ENCODE peak calls at places on chromosomes 7 and 10, in six cellular contexts. One of them, this sample, is unnamed.
A peak's percentile ranks its signal among the peaks of the same experiment; 100 is the strongest.

GRCh38 chr7:27346531-27347260 is 104.1 kb downstream of the EVX1 start:
- DNase-seq in H1: no peak
- DNase-seq in adrenal gland: peak; percentile 48
- DNase-seq in effector memory CD4-positive, alpha-beta T cell: no peak
- DNase-seq in IMR-90: peak; percentile 84
- DNase-seq in transverse colon: peak; percentile 48
- DNase-seq in this sample: no peak

GRCh38 chr10:34862892-34863291 is 47.8 kb upstream of the PARD3 start:
- DNase-seq in H1: no peak
- DNase-seq in IMR-90: no peak
- DNase-seq in effector memory CD4-positive, alpha-beta T cell: no peak
- DNase-seq in adrenal gland: no peak
- DNase-seq in transverse colon: peak; percentile 48
- DNase-seq in this sample: no peak

GRCh38 chr10:22174442-22174841 is 43.4 kb downstream of the EBLN1 start:
- DNase-seq in transverse colon: no peak
- DNase-seq in effector memory CD4-positive, alpha-beta T cell: no peak
- DNase-seq in H1: no peak
- DNase-seq in IMR-90: no peak
- DNase-seq in adrenal gland: no peak
- DNase-seq in this sample: no peak

GRCh38 chr10:44792119-44792783 is 118.9 kb upstream of the TMEM72 start:
- DNase-seq in effector memory CD4-positive, alpha-beta T cell: no peak
- DNase-seq in adrenal gland: no peak
- DNase-seq in H1: no peak
- DNase-seq in IMR-90: no peak
- DNase-seq in transverse colon: no peak
- DNase-seq in this sample: no peak

GRCh38 chr7:135770139-135770710 is 21.6 kb upstream of the FAM180A start:
- DNase-seq in transverse colon: no peak
- DNase-seq in IMR-90: peak; percentile 89
- DNase-seq in H1: no peak
- DNase-seq in effector memory CD4-positive, alpha-beta T cell: no peak
- DNase-seq in adrenal gland: no peak
- DNase-seq in this sample: no peak

GRCh38 chr7:2151235-2151634 is 81.5 kb downstream of the MAD1L1 start:
- DNase-seq in H1: no peak
- DNase-seq in IMR-90: no peak
- DNase-seq in adrenal gland: no peak
- DNase-seq in effector memory CD4-positive, alpha-beta T cell: no peak
- DNase-seq in transverse colon: no peak
- DNase-seq in this sample: no peak

GRCh38 chr10:8404721-8405120 is 350.2 kb downstream of the GATA3 start:
- DNase-seq in IMR-90: no peak
- DNase-seq in H1: no peak
- DNase-seq in transverse colon: no peak
- DNase-seq in effector memory CD4-positive, alpha-beta T cell: peak; percentile 56
- DNase-seq in adrenal gland: no peak
- DNase-seq in this sample: peak; percentile 92

GRCh38 chr10:60107308-60107976 is 201.1 kb upstream of the CCDC6 start:
- DNase-seq in transverse colon: no peak
- DNase-seq in IMR-90: no peak
- DNase-seq in effector memory CD4-positive, alpha-beta T cell: no peak
- DNase-seq in H1: no peak
- DNase-seq in adrenal gland: no peak
- DNase-seq in this sample: no peak

GRCh38 chr10:28910960-28911359 is 233.6 kb downstream of the BAMBI start:
- DNase-seq in adrenal gland: no peak
- DNase-seq in IMR-90: peak; percentile 85
- DNase-seq in H1: no peak
- DNase-seq in transverse colon: no peak
- DNase-seq in effector memory CD4-positive, alpha-beta T cell: no peak
- DNase-seq in this sample: no peak

GRCh38 chr10:28135258-28135657 is 136.4 kb upstream of the ODAD2 start:
- DNase-seq in effector memory CD4-positive, alpha-beta T cell: no peak
- DNase-seq in adrenal gland: no peak
- DNase-seq in IMR-90: peak; percentile 16
- DNase-seq in H1: no peak
- DNase-seq in transverse colon: no peak
- DNase-seq in this sample: no peak

GRCh38 chr10:91298224-91298862 is 77.9 kb downstream of the PCGF5 start:
- DNase-seq in effector memory CD4-positive, alpha-beta T cell: peak; percentile 50
- DNase-seq in transverse colon: peak; percentile 71
- DNase-seq in adrenal gland: peak; percentile 78
- DNase-seq in IMR-90: peak; percentile 81
- DNase-seq in H1: peak; percentile 78
- DNase-seq in this sample: peak; percentile 80

GRCh38 chr7:48636391-48637015 is 287.8 kb upstream of the CDC14C start:
- DNase-seq in effector memory CD4-positive, alpha-beta T cell: no peak
- DNase-seq in adrenal gland: no peak
- DNase-seq in IMR-90: no peak
- DNase-seq in H1: no peak
- DNase-seq in transverse colon: no peak
- DNase-seq in this sample: no peak

GRCh38 chr10:48459270-48460147 is 145.4 kb downstream of the ARHGAP22 start:
- DNase-seq in adrenal gland: peak; percentile 10
- DNase-seq in H1: no peak
- DNase-seq in IMR-90: no peak
- DNase-seq in transverse colon: no peak
- DNase-seq in effector memory CD4-positive, alpha-beta T cell: no peak
- DNase-seq in this sample: no peak

GRCh38 chr7:5214641-5215040 is 24.6 kb downstream of the WIPI2 start:
- DNase-seq in H1: no peak
- DNase-seq in adrenal gland: no peak
- DNase-seq in IMR-90: no peak
- DNase-seq in transverse colon: no peak
- DNase-seq in effector memory CD4-positive, alpha-beta T cell: no peak
- DNase-seq in this sample: no peak

GRCh38 chr10:110209399-110209925 is 2.1 kb downstream of the MXI1 start:
- DNase-seq in H1: no peak
- DNase-seq in adrenal gland: peak; percentile 79
- DNase-seq in transverse colon: peak; percentile 71
- DNase-seq in IMR-90: peak; percentile 65
- DNase-seq in effector memory CD4-positive, alpha-beta T cell: peak; percentile 62
- DNase-seq in this sample: peak; percentile 79

GRCh38 chr7:25752169-25752568 is 399.8 kb upstream of the NFE2L3 start:
- DNase-seq in effector memory CD4-positive, alpha-beta T cell: no peak
- DNase-seq in H1: no peak
- DNase-seq in IMR-90: no peak
- DNase-seq in transverse colon: no peak
- DNase-seq in adrenal gland: no peak
- DNase-seq in this sample: no peak

GRCh38 chr10:43125274-43125845 is 12.9 kb upstream of the CSGALNACT2 start:
- DNase-seq in H1: no peak
- DNase-seq in transverse colon: no peak
- DNase-seq in IMR-90: no peak
- DNase-seq in adrenal gland: peak; percentile 1
- DNase-seq in effector memory CD4-positive, alpha-beta T cell: no peak
- DNase-seq in this sample: no peak

GRCh38 chr10:43125881-43126731 is 12.1 kb upstream of the CSGALNACT2 start:
- DNase-seq in transverse colon: peak; percentile 1
- DNase-seq in H1: no peak
- DNase-seq in adrenal gland: peak; percentile 7
- DNase-seq in IMR-90: no peak
- DNase-seq in effector memory CD4-positive, alpha-beta T cell: no peak
- DNase-seq in this sample: no peak

GRCh38 chr10:43127447-43127846 is 10.8 kb upstream of the CSGALNACT2 start:
- DNase-seq in IMR-90: no peak
- DNase-seq in effector memory CD4-positive, alpha-beta T cell: no peak
- DNase-seq in transverse colon: no peak
- DNase-seq in adrenal gland: no peak
- DNase-seq in H1: no peak
- DNase-seq in this sample: no peak

GRCh38 chr10:43128331-43128730 is 9.9 kb upstream of the CSGALNACT2 start:
- DNase-seq in transverse colon: no peak
- DNase-seq in adrenal gland: peak; percentile 4
- DNase-seq in IMR-90: no peak
- DNase-seq in H1: no peak
- DNase-seq in effector memory CD4-positive, alpha-beta T cell: no peak
- DNase-seq in this sample: no peak

DNA sequence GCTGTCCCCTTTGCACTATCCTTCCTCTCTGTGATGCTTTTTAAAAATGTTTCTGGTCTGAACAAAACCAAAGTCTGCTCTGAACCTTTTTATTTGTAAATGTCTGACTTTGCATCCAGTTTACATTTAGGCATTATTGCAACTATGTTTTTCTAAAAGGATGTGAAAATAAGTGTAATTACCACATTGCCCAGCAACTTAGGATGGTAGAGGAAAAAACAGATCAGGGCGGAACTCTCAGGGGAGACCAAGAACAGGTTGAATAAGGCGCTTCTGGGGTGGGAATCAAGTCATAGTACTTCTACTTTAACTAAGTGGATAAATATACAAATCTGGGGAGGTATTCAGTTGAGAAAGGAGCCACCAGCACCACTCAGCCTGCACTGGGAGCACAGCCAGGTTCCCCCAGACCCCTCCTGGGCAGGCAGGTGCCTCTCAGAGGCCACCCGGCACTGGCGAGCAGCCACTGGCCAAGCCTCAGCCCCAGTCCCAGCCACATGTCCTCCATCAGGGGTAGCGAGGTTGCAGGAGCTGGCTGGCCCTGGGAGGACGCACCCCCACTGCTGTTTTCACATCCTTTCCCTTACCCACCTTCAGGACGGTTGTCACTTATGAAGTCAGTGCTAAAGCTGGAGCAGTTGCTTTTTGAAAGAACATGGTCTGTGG is 11.4 kb upstream of the CSGALNACT2 start:
- DNase-seq in H1: no peak
- DNase-seq in IMR-90: no peak
- DNase-seq in adrenal gland: peak; percentile 8
- DNase-seq in transverse colon: peak; percentile 6
- DNase-seq in effector memory CD4-positive, alpha-beta T cell: no peak
- DNase-seq in this sample: no peak
- H3K27me3 ChIP-seq in H1: no peaks in the 10 kb centered on the region
- H3K27me3 ChIP-seq in IMR-90: peaks cover 16% of the 10 kb centered on the region
- H3K27me3 ChIP-seq in adrenal gland: no peaks in the 10 kb centered on the region
- H3K27me3 ChIP-seq in transverse colon: no peaks in the 10 kb centered on the region
- H3K27me3 ChIP-seq in effector memory CD4-positive, alpha-beta T cell: no peaks in the 10 kb centered on the region
- H3K27me3 ChIP-seq in this sample: no peaks in the 10 kb centered on the region

GRCh38 chr10:119728172-119728800 is 2.4 kb downstream of the INPP5F start:
- DNase-seq in effector memory CD4-positive, alpha-beta T cell: no peak
- DNase-seq in transverse colon: no peak
- DNase-seq in H1: no peak
- DNase-seq in adrenal gland: no peak
- DNase-seq in IMR-90: no peak
- DNase-seq in this sample: no peak

GRCh38 chr10:119725550-119726290 is at the start of gene INPP5F:
- DNase-seq in H1: peak; percentile 92
- DNase-seq in adrenal gland: peak; percentile 99
- DNase-seq in effector memory CD4-positive, alpha-beta T cell: peak; percentile 99
- DNase-seq in IMR-90: peak; percentile 96
- DNase-seq in transverse colon: peak; percentile 100
- DNase-seq in this sample: peak; percentile 97

GRCh38 chr10:119723624-119724023 is 2.2 kb upstream of the INPP5F start:
- DNase-seq in IMR-90: no peak
- DNase-seq in adrenal gland: no peak
- DNase-seq in H1: no peak
- DNase-seq in effector memory CD4-positive, alpha-beta T cell: no peak
- DNase-seq in transverse colon: no peak
- DNase-seq in this sample: no peak

GRCh38 chr10:119724630-119725549 is 960 bp upstream of the INPP5F start:
- DNase-seq in effector memory CD4-positive, alpha-beta T cell: no peak
- DNase-seq in IMR-90: peak; percentile 40
- DNase-seq in H1: no peak
- DNase-seq in transverse colon: no peak
- DNase-seq in adrenal gland: no peak
- DNase-seq in this sample: no peak

GRCh38 chr10:119726291-119727261 is 726 bp downstream of the INPP5F start:
- DNase-seq in transverse colon: peak; percentile 53
- DNase-seq in effector memory CD4-positive, alpha-beta T cell: no peak
- DNase-seq in adrenal gland: no peak
- DNase-seq in H1: no peak
- DNase-seq in IMR-90: no peak
- DNase-seq in this sample: no peak
- H3K4me1 ChIP-seq in transverse colon: peaks cover 21% of the 10 kb centered on the region
- H3K4me1 ChIP-seq in effector memory CD4-positive, alpha-beta T cell: peaks cover 9% of the 10 kb centered on the region
- H3K4me1 ChIP-seq in adrenal gland: peaks cover 28% of the 10 kb centered on the region
- H3K4me1 ChIP-seq in H1: peaks cover 8% of the 10 kb centered on the region
- H3K4me1 ChIP-seq in IMR-90: peaks cover 8% of the 10 kb centered on the region
- H3K4me1 ChIP-seq in this sample: peaks cover 34% of the 10 kb centered on the region

DNA sequence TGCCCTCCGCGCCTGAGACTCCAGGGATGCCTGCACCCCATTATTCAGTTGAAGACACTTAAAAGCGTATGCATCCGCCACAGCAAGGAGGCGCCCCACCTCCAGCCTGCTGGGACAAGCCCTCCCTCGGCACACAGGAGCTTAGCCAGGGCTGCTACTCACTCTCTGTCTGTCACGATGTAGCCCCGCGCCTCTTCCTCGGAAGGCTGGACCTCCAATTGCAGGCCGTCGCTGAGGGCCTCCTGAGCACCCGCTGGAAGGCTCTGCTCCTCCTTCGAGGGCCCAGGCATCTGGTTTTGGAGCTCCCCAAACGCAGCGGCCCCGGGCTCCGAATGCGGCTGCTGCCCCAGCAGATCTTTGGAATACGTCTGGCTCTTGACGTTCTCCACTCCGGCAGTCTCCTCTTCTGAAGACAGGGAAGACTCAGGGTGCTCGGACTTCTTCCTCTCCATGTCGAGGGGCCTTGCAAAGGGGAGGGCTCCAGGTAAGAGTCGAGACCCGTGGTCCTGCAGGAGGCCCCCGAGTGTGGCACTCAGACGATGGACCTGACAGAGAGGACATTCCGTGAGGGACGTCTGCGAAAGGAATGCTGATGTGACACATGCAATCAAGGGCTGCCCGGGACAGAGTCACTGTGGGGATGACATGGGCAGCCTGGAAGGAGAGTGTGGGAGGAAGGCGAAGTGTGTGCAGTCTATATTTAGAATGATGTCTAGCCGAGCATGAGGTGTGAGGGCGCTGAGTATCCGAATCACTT is 453.9 kb downstream of the PTPRN2 start:
- DNase-seq in IMR-90: no peak
- DNase-seq in adrenal gland: no peak
- DNase-seq in effector memory CD4-positive, alpha-beta T cell: no peak
- DNase-seq in H1: no peak
- DNase-seq in transverse colon: no peak
- DNase-seq in this sample: no peak
- H3K9me3 ChIP-seq in IMR-90: peaks cover 55% of the 10 kb centered on the region
- H3K9me3 ChIP-seq in adrenal gland: no peaks in the 10 kb centered on the region
- H3K9me3 ChIP-seq in effector memory CD4-positive, alpha-beta T cell: no peaks in the 10 kb centered on the region
- H3K9me3 ChIP-seq in H1: peaks cover 37% of the 10 kb centered on the region
- H3K9me3 ChIP-seq in transverse colon: no peaks in the 10 kb centered on the region
- H3K9me3 ChIP-seq in this sample: no peaks in the 10 kb centered on the region

DNA sequence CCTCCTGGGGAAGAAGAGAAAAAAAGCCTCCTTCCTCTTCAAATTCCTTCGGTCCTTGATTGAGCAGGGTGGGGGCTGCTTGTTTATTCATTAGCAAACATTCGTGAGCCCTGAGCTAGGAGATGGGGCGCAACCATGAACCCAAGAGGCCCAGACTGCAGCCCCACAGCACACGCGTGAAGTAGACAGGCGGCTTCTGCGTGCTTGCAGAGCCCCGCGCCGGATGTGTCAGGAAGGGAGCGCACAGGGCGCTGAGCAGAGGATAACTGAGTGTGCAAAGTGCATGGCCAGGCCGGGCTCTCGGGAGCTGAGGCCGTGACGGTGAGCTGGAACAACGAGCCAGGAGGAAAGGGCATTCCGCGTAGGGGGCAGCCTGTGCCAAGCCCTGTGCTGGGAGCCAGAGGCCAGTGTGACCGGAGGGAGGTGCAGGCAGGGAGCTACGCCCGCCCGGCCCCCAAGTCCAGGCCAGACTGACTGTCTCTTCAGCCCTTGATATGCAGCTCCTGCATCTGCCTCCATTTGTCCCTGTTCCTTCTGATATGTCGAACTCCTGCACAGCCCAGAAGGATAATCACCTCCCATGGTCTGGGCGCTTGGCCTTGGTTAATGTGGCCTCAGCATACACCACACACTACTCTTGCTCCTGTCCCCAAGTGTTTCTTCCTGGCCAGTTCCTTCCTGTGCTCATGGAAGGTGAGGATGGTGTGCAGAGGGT is 4.6 kb downstream of the FOXL3 start:
- DNase-seq in effector memory CD4-positive, alpha-beta T cell: no peak
- DNase-seq in IMR-90: no peak
- DNase-seq in transverse colon: peak; percentile 51
- DNase-seq in H1: no peak
- DNase-seq in adrenal gland: no peak
- DNase-seq in this sample: no peak
- H3K27me3 ChIP-seq in effector memory CD4-positive, alpha-beta T cell: peaks cover 15% of the 10 kb centered on the region
- H3K27me3 ChIP-seq in IMR-90: peaks cover 72% of the 10 kb centered on the region
- H3K27me3 ChIP-seq in transverse colon: peaks cover 51% of the 10 kb centered on the region
- H3K27me3 ChIP-seq in H1: peaks cover 33% of the 10 kb centered on the region
- H3K27me3 ChIP-seq in adrenal gland: peaks cover 41% of the 10 kb centered on the region
- H3K27me3 ChIP-seq in this sample: peaks cover 6% of the 10 kb centered on the region